ENCODE peak calls at places on chromosomes 1 and 21, in eight cellular contexts. One of them, this sample, is unnamed.

GRCh38 chr1:59892836-59893811 is 33.4 kb downstream of the CYP2J2 start:
- DNase-seq in Karpas-422: no peak
- DNase-seq in A549: no peak
- DNase-seq in uterus: no peak
- DNase-seq in PC-3: peak; percentile 22
- DNase-seq in psoas muscle: no peak
- DNase-seq in aorta: no peak
- DNase-seq in right lobe of liver: no peak
- DNase-seq in this sample: no peak

GRCh38 chr1:214989341-214989740 is 93.2 kb upstream of the KCNK2 start:
- DNase-seq in uterus: no peak
- DNase-seq in Karpas-422: no peak
- DNase-seq in psoas muscle: no peak
- DNase-seq in A549: no peak
- DNase-seq in right lobe of liver: no peak
- DNase-seq in aorta: no peak
- DNase-seq in PC-3: peak; percentile 31
- DNase-seq in this sample: no peak

GRCh38 chr1:214126697-214127146 is 138.9 kb downstream of the PROX1 start:
- DNase-seq in Karpas-422: no peak
- DNase-seq in psoas muscle: no peak
- DNase-seq in A549: no peak
- DNase-seq in PC-3: no peak
- DNase-seq in right lobe of liver: peak; percentile 57
- DNase-seq in uterus: no peak
- DNase-seq in aorta: no peak
- DNase-seq in this sample: no peak

GRCh38 chr1:205450448-205450847 is 5.4 kb downstream of the BLACAT1 start:
- DNase-seq in aorta: no peak
- DNase-seq in A549: no peak
- DNase-seq in right lobe of liver: no peak
- DNase-seq in psoas muscle: no peak
- DNase-seq in Karpas-422: no peak
- DNase-seq in uterus: no peak
- DNase-seq in PC-3: peak; percentile 48
- DNase-seq in this sample: no peak

GRCh38 chr1:61300899-61301298 is 218.5 kb downstream of the NFIA start:
- DNase-seq in uterus: no peak
- DNase-seq in psoas muscle: no peak
- DNase-seq in A549: no peak
- DNase-seq in right lobe of liver: no peak
- DNase-seq in PC-3: no peak
- DNase-seq in aorta: no peak
- DNase-seq in Karpas-422: no peak
- DNase-seq in this sample: no peak

GRCh38 chr1:150995896-150996295 is 10.8 kb downstream of the MINDY1 start:
- DNase-seq in A549: no peak
- DNase-seq in psoas muscle: no peak
- DNase-seq in Karpas-422: no peak
- DNase-seq in right lobe of liver: no peak
- DNase-seq in aorta: no peak
- DNase-seq in uterus: peak; percentile 63
- DNase-seq in PC-3: peak; percentile 58
- DNase-seq in this sample: no peak

GRCh38 chr1:19723874-19724273 is 59.2 kb downstream of the HTR6 start:
- DNase-seq in uterus: no peak
- DNase-seq in right lobe of liver: no peak
- DNase-seq in psoas muscle: no peak
- DNase-seq in aorta: no peak
- DNase-seq in A549: no peak
- DNase-seq in Karpas-422: no peak
- DNase-seq in PC-3: no peak
- DNase-seq in this sample: no peak

GRCh38 chr1:21149430-21149861 is 27.3 kb downstream of the EIF4G3 start:
- DNase-seq in psoas muscle: no peak
- DNase-seq in right lobe of liver: no peak
- DNase-seq in uterus: no peak
- DNase-seq in aorta: no peak
- DNase-seq in Karpas-422: no peak
- DNase-seq in PC-3: peak; percentile 74
- DNase-seq in A549: peak; percentile 48
- DNase-seq in this sample: no peak

GRCh38 chr1:202127836-202128622 is 5.3 kb downstream of the GPR37L1 start:
- DNase-seq in aorta: no peak
- DNase-seq in right lobe of liver: no peak
- DNase-seq in uterus: no peak
- DNase-seq in PC-3: no peak
- DNase-seq in A549: no peak
- DNase-seq in psoas muscle: no peak
- DNase-seq in Karpas-422: no peak
- DNase-seq in this sample: no peak

GRCh38 chr1:241924080-241924808 is 33.3 kb upstream of the BECN2 start:
- DNase-seq in Karpas-422: no peak
- DNase-seq in uterus: no peak
- DNase-seq in A549: no peak
- DNase-seq in PC-3: no peak
- DNase-seq in psoas muscle: no peak
- DNase-seq in right lobe of liver: no peak
- DNase-seq in aorta: no peak
- DNase-seq in this sample: no peak

GRCh38 chr1:209839875-209840491 is 12.2 kb downstream of the UTP25 start:
- DNase-seq in uterus: no peak
- DNase-seq in psoas muscle: no peak
- DNase-seq in A549: peak; percentile 87
- DNase-seq in aorta: no peak
- DNase-seq in right lobe of liver: no peak
- DNase-seq in PC-3: peak; percentile 96
- DNase-seq in Karpas-422: no peak
- DNase-seq in this sample: no peak

GRCh38 chr1:181392133-181392532 is 91.2 kb upstream of the CACNA1E start:
- DNase-seq in right lobe of liver: no peak
- DNase-seq in A549: no peak
- DNase-seq in uterus: no peak
- DNase-seq in aorta: no peak
- DNase-seq in Karpas-422: no peak
- DNase-seq in PC-3: no peak
- DNase-seq in psoas muscle: no peak
- DNase-seq in this sample: no peak

GRCh38 chr1:230272557-230272956 is 153.6 kb downstream of the PGBD5 start:
- DNase-seq in right lobe of liver: no peak
- DNase-seq in aorta: no peak
- DNase-seq in PC-3: no peak
- DNase-seq in Karpas-422: no peak
- DNase-seq in psoas muscle: no peak
- DNase-seq in A549: no peak
- DNase-seq in uterus: no peak
- DNase-seq in this sample: no peak

GRCh38 chr1:16233431-16233830 is 3.6 kb downstream of the CPLANE2 start:
- DNase-seq in aorta: no peak
- DNase-seq in uterus: no peak
- DNase-seq in PC-3: no peak
- DNase-seq in Karpas-422: no peak
- DNase-seq in A549: no peak
- DNase-seq in right lobe of liver: no peak
- DNase-seq in psoas muscle: no peak
- DNase-seq in this sample: no peak

GRCh38 chr1:16232316-16232710 is 4.7 kb downstream of the CPLANE2 start:
- DNase-seq in uterus: no peak
- DNase-seq in A549: no peak
- DNase-seq in right lobe of liver: no peak
- DNase-seq in aorta: no peak
- DNase-seq in Karpas-422: no peak
- DNase-seq in psoas muscle: no peak
- DNase-seq in PC-3: no peak
- DNase-seq in this sample: no peak

GRCh38 chr1:16231331-16232315 is 5.4 kb downstream of the CPLANE2 start:
- DNase-seq in A549: no peak
- DNase-seq in uterus: no peak
- DNase-seq in aorta: no peak
- DNase-seq in Karpas-422: no peak
- DNase-seq in psoas muscle: no peak
- DNase-seq in right lobe of liver: no peak
- DNase-seq in PC-3: no peak
- DNase-seq in this sample: no peak

GRCh38 chr1:16230744-16231143 is 6.2 kb downstream of the CPLANE2 start:
- DNase-seq in aorta: no peak
- DNase-seq in PC-3: no peak
- DNase-seq in A549: no peak
- DNase-seq in uterus: no peak
- DNase-seq in Karpas-422: no peak
- DNase-seq in psoas muscle: no peak
- DNase-seq in right lobe of liver: no peak
- DNase-seq in this sample: no peak

DNA sequence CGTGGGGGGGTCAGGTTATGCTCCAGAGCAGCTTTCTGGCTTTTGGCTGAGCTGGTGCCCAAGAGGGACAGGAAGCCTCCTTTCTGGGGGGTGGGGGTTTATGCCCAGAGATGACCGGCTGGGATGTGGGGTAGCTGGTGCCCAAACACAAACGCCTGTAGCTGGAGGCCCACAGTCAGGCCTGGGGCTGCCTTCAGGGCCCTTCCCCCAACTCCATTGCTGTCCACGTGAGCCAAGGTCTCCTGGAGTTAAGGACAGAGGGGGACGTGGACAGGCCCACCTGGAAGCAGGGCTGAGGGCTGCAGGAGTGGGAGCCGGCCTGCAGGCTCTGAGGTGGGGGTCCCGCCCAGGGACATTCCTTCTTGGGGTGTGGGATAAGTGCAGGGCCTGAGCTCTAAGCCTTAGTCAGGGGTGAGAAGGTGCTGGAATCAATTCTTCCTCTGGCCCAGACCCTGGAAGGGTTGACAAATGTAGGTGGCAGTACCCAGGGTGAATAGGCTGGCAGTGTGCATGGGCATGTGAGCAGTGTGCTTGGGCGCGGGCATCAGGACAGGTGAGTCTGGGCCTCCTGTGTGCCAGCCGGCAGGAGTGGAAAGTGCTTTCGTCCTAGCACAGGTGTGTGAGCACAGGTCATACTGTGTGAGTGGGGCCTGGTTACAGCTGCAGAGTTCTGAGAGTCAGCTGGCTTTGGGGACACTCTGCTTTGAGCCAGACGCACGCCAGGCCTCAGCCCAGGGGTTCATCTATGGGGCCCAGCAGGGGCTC is 6.8 kb downstream of the CPLANE2 start:
- DNase-seq in aorta: no peak
- DNase-seq in A549: no peak
- DNase-seq in right lobe of liver: no peak
- DNase-seq in psoas muscle: no peak
- DNase-seq in uterus: no peak
- DNase-seq in Karpas-422: no peak
- DNase-seq in PC-3: no peak
- DNase-seq in this sample: no peak
- H3K9me3 ChIP-seq in aorta: no peaks in the 10 kb centered on the region
- H3K9me3 ChIP-seq in A549: no peaks in the 10 kb centered on the region
- H3K9me3 ChIP-seq in right lobe of liver: no peaks in the 10 kb centered on the region
- H3K9me3 ChIP-seq in psoas muscle: no peaks in the 10 kb centered on the region
- H3K9me3 ChIP-seq in uterus: no peaks in the 10 kb centered on the region
- H3K9me3 ChIP-seq in Karpas-422: no peaks in the 10 kb centered on the region
- H3K9me3 ChIP-seq in PC-3: no peaks in the 10 kb centered on the region
- H3K9me3 ChIP-seq in this sample: no peaks in the 10 kb centered on the region

DNA sequence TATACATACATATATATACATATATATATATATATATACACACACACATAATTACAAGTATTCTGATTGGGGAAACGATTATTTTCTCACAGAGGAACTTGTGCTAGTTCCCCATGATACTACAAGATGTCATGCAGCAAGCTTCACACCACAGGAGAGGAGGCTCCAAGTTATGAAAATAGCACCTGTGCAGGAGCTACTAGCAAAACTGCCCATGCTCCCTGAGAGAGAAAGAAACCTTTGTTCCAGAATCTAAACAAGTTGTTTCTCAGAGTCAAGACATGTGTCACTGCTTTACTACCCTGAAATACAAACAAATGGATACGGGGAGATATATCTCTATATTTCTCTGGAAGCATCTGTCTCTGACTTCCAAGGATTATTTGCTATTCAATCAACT is 929.4 kb downstream of the LTN1 start:
- DNase-seq in uterus: no peak
- DNase-seq in A549: no peak
- DNase-seq in PC-3: no peak
- DNase-seq in aorta: no peak
- DNase-seq in right lobe of liver: no peak
- DNase-seq in Karpas-422: no peak
- DNase-seq in psoas muscle: no peak
- DNase-seq in this sample: no peak
- H3K9me3 ChIP-seq in uterus: no peaks in the 10 kb centered on the region
- H3K9me3 ChIP-seq in A549: no peaks in the 10 kb centered on the region
- H3K9me3 ChIP-seq in PC-3: no peaks in the 10 kb centered on the region
- H3K9me3 ChIP-seq in aorta: no peaks in the 10 kb centered on the region
- H3K9me3 ChIP-seq in right lobe of liver: no peaks in the 10 kb centered on the region
- H3K9me3 ChIP-seq in Karpas-422: no peaks in the 10 kb centered on the region
- H3K9me3 ChIP-seq in psoas muscle: no peaks in the 10 kb centered on the region
- H3K9me3 ChIP-seq in this sample: no peaks in the 10 kb centered on the region

GRCh38 chr1:212551929-212552328 is 56.6 kb upstream of the ATF3 start:
- DNase-seq in Karpas-422: no peak
- DNase-seq in uterus: no peak
- DNase-seq in A549: no peak
- DNase-seq in right lobe of liver: no peak
- DNase-seq in PC-3: no peak
- DNase-seq in aorta: no peak
- DNase-seq in psoas muscle: no peak
- DNase-seq in this sample: no peak
- H3K9me3 ChIP-seq in Karpas-422: no peaks in the 10 kb centered on the region
- H3K9me3 ChIP-seq in uterus: no peaks in the 10 kb centered on the region
- H3K9me3 ChIP-seq in A549: no peaks in the 10 kb centered on the region
- H3K9me3 ChIP-seq in right lobe of liver: no peaks in the 10 kb centered on the region
- H3K9me3 ChIP-seq in PC-3: no peaks in the 10 kb centered on the region
- H3K9me3 ChIP-seq in aorta: no peaks in the 10 kb centered on the region
- H3K9me3 ChIP-seq in psoas muscle: no peaks in the 10 kb centered on the region
- H3K9me3 ChIP-seq in this sample: no peaks in the 10 kb centered on the region

GRCh38 chr1:4170548-4170947 is 270.5 kb upstream of the C1orf174 start:
- DNase-seq in aorta: no peak
- DNase-seq in PC-3: no peak
- DNase-seq in A549: no peak
- DNase-seq in uterus: no peak
- DNase-seq in right lobe of liver: no peak
- DNase-seq in Karpas-422: no peak
- DNase-seq in psoas muscle: no peak
- DNase-seq in this sample: no peak

GRCh38 chr1:4169991-4170390 is 269.9 kb upstream of the C1orf174 start:
- DNase-seq in uterus: no peak
- DNase-seq in Karpas-422: no peak
- DNase-seq in aorta: no peak
- DNase-seq in psoas muscle: no peak
- DNase-seq in A549: no peak
- DNase-seq in PC-3: no peak
- DNase-seq in right lobe of liver: no peak
- DNase-seq in this sample: no peak

GRCh38 chr1:4171480-4172450 is 271.7 kb upstream of the C1orf174 start:
- DNase-seq in aorta: no peak
- DNase-seq in right lobe of liver: no peak
- DNase-seq in A549: no peak
- DNase-seq in psoas muscle: no peak
- DNase-seq in PC-3: no peak
- DNase-seq in uterus: no peak
- DNase-seq in Karpas-422: peak; percentile 21
- DNase-seq in this sample: no peak

GRCh38 chr1:4172659-4173599 is 272.9 kb upstream of the C1orf174 start:
- DNase-seq in psoas muscle: no peak
- DNase-seq in uterus: no peak
- DNase-seq in aorta: no peak
- DNase-seq in PC-3: peak; percentile 10
- DNase-seq in Karpas-422: peak; percentile 87
- DNase-seq in A549: peak; percentile 39
- DNase-seq in right lobe of liver: no peak
- DNase-seq in this sample: no peak

GRCh38 chr1:4170953-4171352 is 270.9 kb upstream of the C1orf174 start:
- DNase-seq in psoas muscle: no peak
- DNase-seq in right lobe of liver: no peak
- DNase-seq in Karpas-422: peak; percentile 27
- DNase-seq in PC-3: no peak
- DNase-seq in aorta: no peak
- DNase-seq in A549: no peak
- DNase-seq in uterus: no peak
- DNase-seq in this sample: no peak
- H3K9me3 ChIP-seq in psoas muscle: no peaks in the 10 kb centered on the region
- H3K9me3 ChIP-seq in right lobe of liver: no peaks in the 10 kb centered on the region
- H3K9me3 ChIP-seq in Karpas-422: no peaks in the 10 kb centered on the region
- H3K9me3 ChIP-seq in PC-3: no peaks in the 10 kb centered on the region
- H3K9me3 ChIP-seq in aorta: no peaks in the 10 kb centered on the region
- H3K9me3 ChIP-seq in A549: no peaks in the 10 kb centered on the region
- H3K9me3 ChIP-seq in uterus: no peaks in the 10 kb centered on the region
- H3K9me3 ChIP-seq in this sample: no peaks in the 10 kb centered on the region